ENCODE peak calls at places on chromosomes 12 and 14, in four cellular contexts. E, P, S and Y are unnamed samples. For H3K4me1, the result is how much of the 10 kb centered on the place peaks cover.

GRCh38 chr12:106918746-106919145 is 37.0 kb upstream of the TMEM263 start:
- DNase-seq in E (no peak), P (no peak), S (no peak), Y (no peak)

GRCh38 chr12:52285172-52285745 is 6.1 kb downstream of the KRT81 start:
- DNase-seq in E (no peak), P (no peak), S (no peak), Y (peak)

GRCh38 chr12:63313139-63313538 is 162.1 kb upstream of the AVPR1A start:
- DNase-seq in E (no peak), P (no peak), S (no peak), Y (no peak)

GRCh38 chr12:65500121-65500846 is 221.8 kb downstream of the MSRB3 start:
- DNase-seq in E (no peak), P (no peak), S (no peak), Y (no peak)

GRCh38 chr12:102756564-102756963 is 160.5 kb downstream of the PAH start:
- DNase-seq in E (no peak), P (no peak), S (peak), Y (no peak)

GRCh38 chr12:54017845-54018607 is 9.2 kb downstream of the HOXC8 start:
- DNase-seq in E (peak), P (no peak), S (peak), Y (no peak)

GRCh38 chr14:21098134-21098891 is at the start of gene ZNF219:
- DNase-seq in E (no peak), P (no peak), S (peak), Y (no peak)

GRCh38 chr14:22838631-22839041 is 2.3 kb downstream of the MMP14 start:
- DNase-seq in E (no peak), P (no peak), S (no peak), Y (no peak)

GRCh38 chr12:39490500-39491276 is 47.8 kb upstream of the KIF21A start:
- DNase-seq in E (no peak), P (no peak), S (no peak), Y (no peak)

GRCh38 chr12:12172106-12172511 is 94.7 kb downstream of the LRP6 start:
- DNase-seq in E (no peak), P (no peak), S (no peak), Y (no peak)

GRCh38 chr12:62603061-62603810 is 136.6 kb downstream of the MON2 start:
- DNase-seq in E (peak), P (peak), S (peak), Y (peak)

GRCh38 chr14:72404998-72405397 is 472.8 kb downstream of the RGS6 start:
- DNase-seq in E (no peak), P (no peak), S (no peak), Y (no peak)

GRCh38 chr12:45130881-45131281 is 80.0 kb upstream of the DBX2 start:
- DNase-seq in E (no peak), P (no peak), S (no peak), Y (no peak)

GRCh38 chr12:79426121-79426520 is 264.6 kb downstream of the PAWR start:
- DNase-seq in E (no peak), P (no peak), S (no peak), Y (no peak)
- H3K4me1 ChIP-seq in E (under half), P (under half), S (under half), Y (under half)

GRCh38 chr12:67701121-67701520 is 52.6 kb downstream of the DYRK2 start:
- DNase-seq in E (no peak), P (no peak), S (no peak), Y (no peak)

GRCh38 chr12:67695974-67696373 is 47.4 kb downstream of the DYRK2 start:
- DNase-seq in E (no peak), P (no peak), S (no peak), Y (no peak)

GRCh38 chr12:67697981-67698380 is 49.4 kb downstream of the DYRK2 start:
- DNase-seq in E (no peak), P (no peak), S (no peak), Y (no peak)

GRCh38 chr12:67697443-67697842 is 48.9 kb downstream of the DYRK2 start:
- DNase-seq in E (no peak), P (no peak), S (no peak), Y (no peak)

GRCh38 chr12:67698711-67699603 is 50.4 kb downstream of the DYRK2 start:
- DNase-seq in E (peak), P (no peak), S (no peak), Y (no peak)
- H3K4me1 ChIP-seq in E (under half), P (under half), S (under half), Y (under half)

DNA sequence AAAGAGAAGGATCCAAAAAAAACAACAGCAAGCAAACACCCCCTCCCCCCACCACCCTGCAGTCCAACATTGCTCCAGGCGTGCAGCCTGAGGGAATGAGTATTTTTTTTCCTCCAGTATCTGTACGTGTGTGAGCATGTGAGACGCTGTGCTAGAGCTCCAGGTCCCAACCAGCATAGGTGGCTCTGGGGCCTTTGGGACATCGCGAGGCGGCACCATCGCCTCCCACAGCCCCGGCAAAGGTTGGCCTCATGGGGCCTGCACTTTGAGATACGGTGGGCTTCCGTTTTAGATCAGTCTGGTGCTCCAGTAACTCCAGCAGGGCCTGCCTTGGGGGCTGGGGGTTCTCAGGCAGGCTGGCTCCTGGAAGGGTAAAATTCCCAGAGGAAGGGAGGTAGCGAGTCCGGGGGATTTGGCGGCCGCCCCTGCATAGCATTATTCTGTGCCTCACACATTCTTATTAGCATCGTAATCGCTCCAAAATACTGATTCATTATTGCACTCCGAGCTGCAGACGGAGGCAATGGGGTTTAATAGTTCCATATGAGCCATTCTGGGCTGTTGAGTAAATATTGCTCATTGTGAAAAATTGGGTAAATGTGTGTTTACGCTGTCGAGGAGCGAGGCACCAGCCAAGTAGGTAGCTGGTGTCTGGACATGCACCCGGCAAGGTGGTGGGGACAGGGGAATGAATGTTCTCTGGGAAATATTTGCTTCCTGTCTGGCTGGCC is 143.1 kb upstream of the MYL2 start:
- DNase-seq in E (no peak), P (no peak), S (no peak), Y (no peak)
- H3K4me1 ChIP-seq in E (under half), P (under half), S (under half), Y (under half)

DNA sequence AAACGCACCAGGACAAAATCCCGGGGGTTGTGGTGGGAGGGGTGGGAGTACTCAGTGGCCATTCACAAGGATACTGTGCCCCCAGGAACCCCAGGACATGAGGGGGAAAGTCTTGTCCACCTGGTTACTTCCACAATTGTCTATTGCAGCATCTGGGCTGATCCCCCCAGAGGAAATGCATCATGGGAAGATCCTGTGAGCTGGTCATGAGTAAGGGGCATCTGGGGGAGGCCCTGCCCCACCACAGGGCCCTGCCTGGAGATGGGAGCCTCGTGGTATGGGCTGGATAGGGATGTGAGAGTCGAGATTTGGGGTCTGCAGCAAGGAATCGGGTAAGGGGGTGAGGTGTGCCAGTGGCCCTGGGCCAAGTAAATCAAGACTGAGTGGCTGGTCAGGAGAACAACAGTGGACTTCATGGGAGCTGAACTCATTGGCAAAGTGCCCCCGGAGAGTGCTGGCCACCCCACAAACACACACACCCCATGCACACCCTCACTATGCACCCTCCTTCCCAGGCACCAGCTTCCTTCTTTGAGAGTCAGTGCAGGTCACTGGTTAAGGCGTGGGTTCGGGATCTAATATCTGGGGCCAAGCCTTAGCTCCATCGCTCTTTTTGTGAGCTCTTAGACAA is 3.0 kb upstream of the SERPINA1 start:
- DNase-seq in E (no peak), P (no peak), S (no peak), Y (no peak)
- H3K4me1 ChIP-seq in E (under half), P (under half), S (under half), Y (under half)

GRCh38 chr12:114626-115211 is 48.2 kb downstream of the IQSEC3 start:
- DNase-seq in E (no peak), P (no peak), S (no peak), Y (no peak)
- H3K4me1 ChIP-seq in E (under half), P (under half), S (under half), Y (under half)

DNA sequence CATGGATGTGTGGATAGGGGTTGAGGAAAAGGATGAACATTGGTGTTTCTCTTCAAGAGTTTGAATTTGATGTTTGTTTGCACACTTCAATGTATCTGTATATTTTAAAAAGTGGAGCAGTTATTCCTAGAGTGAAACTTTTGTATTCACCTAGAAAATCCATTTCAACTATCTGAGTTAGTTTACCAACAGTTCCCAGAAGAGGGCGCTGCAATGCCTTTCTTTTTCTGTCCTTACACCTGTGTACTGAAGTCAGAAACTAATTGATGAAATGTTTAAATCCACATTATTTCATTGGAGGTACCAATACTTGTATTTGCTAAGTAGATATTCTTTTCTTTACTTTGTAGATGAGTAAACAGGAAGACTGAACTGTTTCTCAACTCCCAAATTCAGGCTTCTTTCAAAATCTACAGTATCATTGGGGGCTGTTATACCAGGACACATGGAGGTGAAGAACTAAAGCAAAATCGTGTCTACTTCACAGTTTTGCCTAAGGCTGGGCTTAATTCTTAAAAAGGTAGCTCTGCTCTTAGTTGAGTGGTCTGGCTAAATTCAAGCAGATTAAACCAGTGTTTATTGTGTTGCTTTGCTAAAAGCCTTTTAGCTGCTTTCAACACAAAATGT is 26.6 kb upstream of the KLRB1 start:
- DNase-seq in E (peak), P (no peak), S (no peak), Y (no peak)
- H3K4me1 ChIP-seq in E (under half), P (under half), S (under half), Y (under half)